ENCODE peak calls at places on chromosomes 12 and 14, in six cellular contexts. V is ovary, E is astrocyte of the cerebellum, G is uterus, L is body of pancreas, J is left ventricle myocardium inferior. Y is an unnamed sample.

GRCh38 chr14:79278798-79279644 is 932.3 kb downstream of the DIO2 start:
- DNase-seq in V (peak; percentile 12), E (peak; percentile 72), G (peak; percentile 76), L (peak; percentile 94), J (peak; percentile 48), Y (peak; percentile 84)

GRCh38 chr14:99779751-99780150 is 13.5 kb upstream of the EML1 start:
- DNase-seq in V (no peak), E (no peak), G (no peak), L (no peak), J (no peak), Y (no peak)

GRCh38 chr12:14777271-14777670 is 26.0 kb downstream of the WBP11 start:
- DNase-seq in V (no peak), E (no peak), G (no peak), L (peak; percentile 64), J (no peak), Y (no peak)

GRCh38 chr12:109888179-109889020 is 8.1 kb upstream of the GLTP start:
- DNase-seq in V (no peak), E (no peak), G (no peak), L (no peak), J (no peak), Y (peak; percentile 83)

GRCh38 chr12:48446372-48446771 is 26.0 kb upstream of the ANP32D start:
- DNase-seq in V (no peak), E (no peak), G (no peak), L (no peak), J (no peak), Y (no peak)

GRCh38 chr12:131570596-131570995 is 140.3 kb upstream of the SFSWAP start:
- DNase-seq in V (no peak), E (no peak), G (no peak), L (no peak), J (no peak), Y (no peak)

GRCh38 chr12:122988612-122989442 is 8.3 kb downstream of the ARL6IP4 start:
- DNase-seq in V (no peak), E (no peak), G (no peak), L (no peak), J (no peak), Y (no peak)

GRCh38 chr14:102088012-102088792 is 1.4 kb upstream of the HSP90AA1 start:
- DNase-seq in V (peak; percentile 53), E (no peak), G (peak; percentile 37), L (peak; percentile 41), J (peak; percentile 58), Y (peak; percentile 62)

GRCh38 chr14:39592390-39592789 is 160.2 kb upstream of the FBXO33 start:
- DNase-seq in V (no peak), E (no peak), G (no peak), L (no peak), J (no peak), Y (no peak)

GRCh38 chr12:65670775-65671174 is 153.5 kb upstream of the HMGA2 start:
- DNase-seq in V (no peak), E (no peak), G (no peak), L (no peak), J (no peak), Y (no peak)

GRCh38 chr12:46557539-46558373 is 185.2 kb upstream of the SLC38A2 start:
- DNase-seq in V (no peak), E (no peak), G (no peak), L (no peak), J (no peak), Y (peak; percentile 65)

GRCh38 chr12:96050139-96050538 is 14.8 kb upstream of the LTA4H start:
- DNase-seq in V (no peak), E (no peak), G (no peak), L (no peak), J (no peak), Y (no peak)

GRCh38 chr14:60805881-60806569 is 71.5 kb downstream of the MNAT1 start:
- DNase-seq in V (no peak), E (peak; percentile 16), G (no peak), L (no peak), J (no peak), Y (peak; percentile 12)

GRCh38 chr14:23095196-23096108 is at the start of gene C14orf119:
- DNase-seq in V (peak; percentile 100), E (peak; percentile 99), G (peak; percentile 100), L (peak; percentile 100), J (peak; percentile 100), Y (peak; percentile 100)

GRCh38 chr12:118052324-118053070 is 8.5 kb downstream of the WSB2 start:
- DNase-seq in V (peak; percentile 67), E (peak; percentile 93), G (peak; percentile 45), L (peak; percentile 89), J (peak; percentile 72), Y (peak; percentile 93)

GRCh38 chr12:51240971-51241370 is 2.3 kb downstream of the DAZAP2 start:
- DNase-seq in V (no peak), E (no peak), G (no peak), L (no peak), J (no peak), Y (no peak)

GRCh38 chr14:92973265-92973797 is 50.4 kb downstream of the CHGA start:
- DNase-seq in V (peak; percentile 71), E (no peak), G (peak; percentile 87), L (peak; percentile 67), J (peak; percentile 82), Y (peak; percentile 70)

GRCh38 chr12:94714378-94714777 is 64.0 kb upstream of the TMCC3 start:
- DNase-seq in V (no peak), E (peak; percentile 34), G (no peak), L (peak; percentile 10), J (no peak), Y (peak; percentile 55)

GRCh38 chr14:71730471-71730870 is 201.8 kb upstream of the RGS6 start:
- DNase-seq in V (no peak), E (no peak), G (no peak), L (no peak), J (no peak), Y (no peak)

GRCh38 chr12:93894391-93895095 is 217.4 kb downstream of the CRADD start:
- DNase-seq in V (peak; percentile 82), E (peak; percentile 70), G (peak; percentile 81), L (peak; percentile 46), J (peak; percentile 88), Y (peak; percentile 64)

GRCh38 chr12:108906971-108907370 is 27.1 kb downstream of the DAO start:
- DNase-seq in V (no peak), E (no peak), G (no peak), L (no peak), J (no peak), Y (no peak)

GRCh38 chr12:123031171-123031845 is 50.8 kb downstream of the ARL6IP4 start:
- DNase-seq in V (no peak), E (no peak), G (no peak), L (no peak), J (no peak), Y (no peak)

GRCh38 chr12:103326190-103326589 is 169.6 kb downstream of the C12orf42 start:
- DNase-seq in V (no peak), E (no peak), G (no peak), L (no peak), J (no peak), Y (no peak)

GRCh38 chr14:37596790-37597189 is 1.4 kb downstream of the TTC6 start:
- DNase-seq in V (no peak), E (no peak), G (no peak), L (no peak), J (no peak), Y (no peak)

GRCh38 chr12:111753144-111753881 is 13.4 kb upstream of the ALDH2 start:
- DNase-seq in V (peak; percentile 72), E (no peak), G (peak; percentile 70), L (peak; percentile 82), J (peak; percentile 61), Y (peak; percentile 78)

GRCh38 chr12:65536876-65537661 is 258.6 kb downstream of the MSRB3 start:
- DNase-seq in V (no peak), E (peak; percentile 100), G (peak; percentile 28), L (no peak), J (no peak), Y (peak; percentile 100)

GRCh38 chr12:128970941-128971340 is 117.7 kb downstream of the GLT1D1 start:
- DNase-seq in V (no peak), E (no peak), G (no peak), L (no peak), J (no peak), Y (no peak)

GRCh38 chr12:88944403-88944802 is 364.1 kb upstream of the KITLG start:
- DNase-seq in V (no peak), E (no peak), G (no peak), L (no peak), J (no peak), Y (peak; percentile 30)

GRCh38 chr14:29273513-29273912 is 506.9 kb downstream of the FOXG1 start:
- DNase-seq in V (no peak), E (no peak), G (no peak), L (no peak), J (no peak), Y (no peak)
- TF ChIP-seq CTCF in V (no peak), E (no peak), G (no peak), L (no peak), J (no peak), Y (no peak)

DNA sequence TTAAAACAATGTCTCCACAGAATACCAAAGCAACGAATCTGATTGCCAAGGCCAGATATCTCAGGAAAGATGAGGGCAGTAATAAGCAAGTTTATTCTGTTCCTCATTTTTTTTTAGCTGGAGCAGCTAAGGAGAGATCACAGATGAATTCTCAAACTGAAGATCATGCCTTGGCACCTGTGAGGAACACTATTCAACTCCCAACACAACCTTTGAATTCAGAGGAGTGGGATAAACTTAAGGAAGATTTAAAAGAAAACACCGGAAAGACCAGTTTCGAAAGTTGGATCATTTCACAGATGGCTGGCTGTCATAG is 994 bp downstream of the PRORP start:
- DNase-seq in V (no peak), E (no peak), G (no peak), L (no peak), J (no peak), Y (no peak)
- H3K4me3 ChIP-seq in V (peak overlapping the region; percentile 76), E (peak overlapping the region; percentile 82), G (peak overlapping the region; percentile 75), L (no peak overlapping the region), J (peak overlapping the region; percentile 77), Y (peak overlapping the region; percentile 96)

DNA sequence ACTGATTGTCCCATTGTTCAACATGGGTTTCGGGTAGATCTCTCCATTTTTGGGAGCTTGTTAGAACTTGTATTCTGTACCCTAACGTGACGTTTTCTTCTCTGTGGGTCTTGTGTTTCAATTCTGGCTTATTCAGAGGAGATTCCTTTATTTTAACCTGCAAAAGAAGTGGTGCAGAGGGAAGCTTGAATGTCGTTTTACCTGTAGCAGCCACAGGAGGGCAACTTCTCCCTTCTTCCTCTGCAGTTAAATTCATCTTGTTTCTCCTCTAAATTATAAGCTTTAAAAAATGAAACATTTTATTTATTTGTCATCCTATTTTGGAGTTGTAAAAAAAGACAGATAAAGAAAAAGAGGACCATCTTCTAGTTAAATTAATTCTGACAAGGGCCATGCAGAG is 13.7 kb upstream of the CLEC4D start:
- DNase-seq in V (no peak), E (no peak), G (no peak), L (no peak), J (no peak), Y (no peak)
- TF ChIP-seq CTCF in V (no peak), E (no peak), G (no peak), L (no peak), J (no peak), Y (no peak)

GRCh38 chr12:15862840-15863239 is 19.3 kb upstream of the STRAP start:
- DNase-seq in V (no peak), E (no peak), G (no peak), L (no peak), J (no peak), Y (no peak)

GRCh38 chr12:15863984-15864383 is 18.2 kb upstream of the STRAP start:
- DNase-seq in V (no peak), E (no peak), G (no peak), L (no peak), J (no peak), Y (no peak)

GRCh38 chr12:15861404-15861803 is 20.8 kb upstream of the STRAP start:
- DNase-seq in V (no peak), E (no peak), G (no peak), L (no peak), J (no peak), Y (no peak)

GRCh38 chr12:15859136-15859535 is 23.1 kb upstream of the STRAP start:
- DNase-seq in V (no peak), E (no peak), G (no peak), L (no peak), J (no peak), Y (peak; percentile 76)

GRCh38 chr12:15863258-15863835 is 18.8 kb upstream of the STRAP start:
- DNase-seq in V (no peak), E (no peak), G (no peak), L (no peak), J (no peak), Y (peak; percentile 63)
- H3K4me3 ChIP-seq in V (no peak overlapping the region), E (no peak overlapping the region), G (no peak overlapping the region), L (no peak overlapping the region), J (no peak overlapping the region), Y (no peak overlapping the region)